ENCODE peak calls at places on chromosomes 13 and 19, in four cellular contexts. N is astrocyte of the spinal cord; T is AG09319; Z is CD4-positive, alpha-beta T cell. F is an unnamed sample.

GRCh38 chr19:32201661-32202060 is 143.7 kb upstream of the ZNF507 start:
- DNase-seq in Z (no peak), T (no peak), N (no peak), F (no peak)

GRCh38 chr13:35165205-35165604 is 223.1 kb downstream of the NBEA start:
- DNase-seq in Z (no peak), N (no peak), T (no peak), F (no peak)

GRCh38 chr13:46126552-46127171 is 21.8 kb upstream of the CPB2 start:
- DNase-seq in T (peak), N (peak), Z (peak), F (peak)

GRCh38 chr13:46543307-46543706 is 9.7 kb upstream of the LRCH1 start:
- DNase-seq in N (no peak), Z (no peak), T (no peak), F (peak)

GRCh38 chr13:95743192-95743591 is 66.3 kb downstream of the DNAJC3 start:
- DNase-seq in N (no peak), T (no peak), Z (no peak), F (no peak)

GRCh38 chr13:36328821-36329220 is 17.4 kb downstream of the SPART start:
- DNase-seq in T (no peak), N (no peak), Z (no peak), F (no peak)

GRCh38 chr19:46546194-46546896 is 50.7 kb upstream of the PNMA8B start:
- DNase-seq in Z (no peak), T (no peak), N (no peak), F (peak)

GRCh38 chr19:35908977-35909683 is 1.0 kb upstream of the TYROBP start:
- DNase-seq in Z (no peak), T (no peak), N (no peak), F (no peak)

GRCh38 chr13:77907653-77908341 is 10.8 kb downstream of the EDNRB start:
- DNase-seq in Z (no peak), N (no peak), T (no peak), F (no peak)

GRCh38 chr19:1847684-1848398 is 442 bp downstream of the REXO1 start:
- DNase-seq in T (no peak), N (peak), Z (no peak), F (peak)

GRCh38 chr13:111927181-111927540 is 139.8 kb upstream of the SOX1 start:
- DNase-seq in N (no peak), T (no peak), Z (no peak), F (no peak)

GRCh38 chr19:47240996-47241918 is 10.3 kb upstream of the BBC3 start:
- DNase-seq in Z (peak), N (peak), T (no peak), F (peak)

GRCh38 chr13:79646880-79647279 is 165.9 kb downstream of the NDFIP2 start:
- DNase-seq in N (no peak), T (no peak), Z (no peak), F (no peak)

GRCh38 chr13:112877976-112878955 is 90.7 kb upstream of the MCF2L start:
- DNase-seq in T (no peak), Z (no peak), N (no peak), F (peak)

GRCh38 chr19:51294211-51294976 is 17.1 kb upstream of the IGLON5 start:
- DNase-seq in T (no peak), N (no peak), Z (no peak), F (no peak)

GRCh38 chr13:28486144-28486543 is 8.8 kb downstream of the FLT1 start:
- DNase-seq in T (no peak), N (no peak), Z (no peak), F (no peak)

GRCh38 chr19:726993-727956 is 18.5 kb downstream of the PALM start:
- DNase-seq in Z (no peak), N (no peak), T (no peak), F (no peak)

GRCh38 chr13:101309014-101309619 is 107.2 kb downstream of the NALCN start:
- DNase-seq in Z (no peak), T (peak), N (peak), F (no peak)

GRCh38 chr19:2235396-2236284 is 489 bp downstream of the PLEKHJ1 start:
- DNase-seq in N (no peak), Z (no peak), T (no peak), F (peak)

GRCh38 chr19:24062222-24062621 is 24.8 kb upstream of the ZNF254 start:
- DNase-seq in Z (no peak), N (no peak), T (no peak), F (no peak)

GRCh38 chr13:43880930-43881329 is 1.2 kb downstream of the LACC1 start:
- DNase-seq in Z (no peak), T (no peak), N (no peak), F (no peak)

GRCh38 chr19:41194157-41194552 is 1.1 kb downstream of the CYP2S1 start:
- DNase-seq in T (no peak), Z (no peak), N (no peak), F (no peak)

GRCh38 chr19:18798384-18799352 is 7.6 kb upstream of the COMP start:
- DNase-seq in Z (no peak), N (no peak), T (no peak), F (no peak)

GRCh38 chr13:71115301-71115700 is 751.7 kb downstream of the DACH1 start:
- DNase-seq in N (peak), Z (no peak), T (no peak), F (no peak)

GRCh38 chr13:50323440-50324070 is 308.3 kb downstream of the KCNRG start:
- DNase-seq in Z (no peak), T (peak), N (peak), F (no peak)

GRCh38 chr19:43545981-43546380 is 13.0 kb downstream of the ZNF575 start:
- DNase-seq in T (no peak), N (no peak), Z (no peak), F (no peak)

DNA sequence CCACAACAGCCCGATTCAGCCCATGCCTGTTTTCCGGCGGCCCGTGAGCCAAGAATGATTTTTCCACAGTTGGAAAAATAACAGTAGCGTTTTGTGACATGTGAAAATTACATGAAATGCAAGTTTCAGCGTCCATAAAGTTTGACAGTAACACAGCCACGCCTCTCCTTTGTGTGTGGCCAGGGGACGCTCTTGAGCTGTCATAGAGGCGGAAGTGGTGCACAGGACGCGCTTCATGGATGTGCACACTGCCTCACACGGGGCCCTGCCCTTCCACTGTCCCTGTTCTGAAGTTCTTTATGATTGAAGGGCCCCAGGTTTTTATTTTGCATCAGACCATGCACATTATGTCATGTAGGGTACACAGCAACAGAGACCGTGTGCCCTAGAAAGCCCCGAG is 12.4 kb upstream of the ELAVL1 start:
- DNase-seq in Z (peak), T (no peak), N (no peak), F (no peak)
- TF ChIP-seq CTCF in Z (no peak), T (no peak), N (no peak), F (no peak)

DNA sequence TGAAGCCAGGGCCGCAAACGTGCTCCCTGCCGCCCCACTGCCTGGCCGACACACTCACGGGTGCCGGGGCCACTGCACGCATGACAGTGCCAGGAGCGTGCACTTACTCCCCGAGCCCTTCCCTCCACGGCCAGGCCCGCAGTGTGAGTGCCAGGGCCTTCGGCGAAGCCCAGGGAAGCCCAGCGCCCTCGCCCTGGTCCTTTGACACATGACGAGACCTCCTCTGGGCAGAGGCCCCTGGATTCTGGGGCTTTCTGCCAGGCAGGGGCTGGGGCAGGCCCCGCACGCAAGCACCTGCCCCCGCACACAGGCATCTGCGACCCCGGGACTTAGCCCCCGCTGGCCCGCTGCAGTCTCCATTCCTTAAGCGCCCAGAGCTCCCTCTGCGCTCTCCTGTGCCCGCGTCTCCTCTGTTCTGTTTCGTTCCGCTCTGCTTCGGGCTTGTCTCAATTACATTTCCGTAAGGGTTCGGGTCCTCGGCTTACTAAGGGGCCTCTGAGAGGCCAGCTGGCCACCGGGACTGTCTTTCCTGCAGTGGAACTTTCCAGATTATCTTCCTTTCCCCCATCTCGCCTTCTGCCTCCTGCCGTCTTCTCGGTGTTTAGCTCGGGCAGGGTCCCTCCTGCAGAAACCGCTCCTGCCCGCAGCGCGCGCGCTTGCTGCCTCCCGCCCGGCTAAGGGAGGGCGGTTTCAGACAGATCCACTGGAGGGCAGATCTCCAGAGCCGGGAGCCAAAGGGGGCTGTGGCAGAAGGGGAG is 98.8 kb downstream of the ING1 start:
- DNase-seq in Z (no peak), T (no peak), N (peak), F (no peak)
- TF ChIP-seq CTCF in Z (no peak), T (peak), N (peak), F (no peak)

DNA sequence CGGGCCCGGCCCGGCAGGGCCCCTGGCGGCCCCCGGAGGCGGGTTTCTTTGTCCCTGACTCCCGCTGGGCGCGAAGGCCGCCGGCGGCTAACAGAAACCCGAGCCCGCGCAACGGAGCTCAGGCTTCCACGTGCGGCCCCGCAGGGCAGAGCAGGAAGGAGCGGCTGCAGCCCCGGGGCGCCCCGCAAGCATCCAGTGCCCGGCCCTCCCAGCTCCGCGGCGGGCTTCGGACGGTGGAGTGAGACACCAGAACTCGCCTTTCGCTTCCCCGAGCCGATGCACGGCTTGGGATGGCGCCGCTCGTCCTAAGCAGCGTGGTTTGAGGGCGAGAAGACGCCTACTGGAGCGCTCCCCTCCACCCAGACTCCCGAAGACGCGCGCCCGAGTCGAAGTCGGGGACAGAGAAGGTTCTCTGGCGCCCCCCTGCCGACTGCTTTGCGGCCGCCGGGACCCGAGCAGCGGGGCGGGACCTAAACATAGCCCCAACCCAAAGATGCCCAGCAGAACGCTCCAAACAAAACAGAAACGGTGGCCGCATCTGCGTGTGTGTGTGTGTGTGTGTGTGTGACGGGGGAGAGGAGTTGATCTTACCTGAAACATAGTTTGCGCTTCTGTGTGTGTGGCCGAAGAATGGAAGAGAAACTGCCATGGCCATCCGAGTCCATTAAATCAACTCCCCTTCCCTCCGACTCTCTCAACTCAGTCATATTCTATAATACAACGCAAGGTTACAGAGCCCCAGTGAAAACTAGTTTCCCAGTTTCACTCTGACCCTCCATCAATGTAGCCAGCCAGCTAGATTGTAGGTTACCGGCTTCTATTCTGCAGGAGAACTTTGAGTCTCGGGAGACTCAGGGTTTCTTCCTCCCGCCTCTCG is 629 bp upstream of the FGF9 start:
- DNase-seq in Z (peak), N (peak), T (no peak), F (peak)
- TF ChIP-seq CTCF in Z (no peak), N (peak), T (peak), F (no peak)

DNA sequence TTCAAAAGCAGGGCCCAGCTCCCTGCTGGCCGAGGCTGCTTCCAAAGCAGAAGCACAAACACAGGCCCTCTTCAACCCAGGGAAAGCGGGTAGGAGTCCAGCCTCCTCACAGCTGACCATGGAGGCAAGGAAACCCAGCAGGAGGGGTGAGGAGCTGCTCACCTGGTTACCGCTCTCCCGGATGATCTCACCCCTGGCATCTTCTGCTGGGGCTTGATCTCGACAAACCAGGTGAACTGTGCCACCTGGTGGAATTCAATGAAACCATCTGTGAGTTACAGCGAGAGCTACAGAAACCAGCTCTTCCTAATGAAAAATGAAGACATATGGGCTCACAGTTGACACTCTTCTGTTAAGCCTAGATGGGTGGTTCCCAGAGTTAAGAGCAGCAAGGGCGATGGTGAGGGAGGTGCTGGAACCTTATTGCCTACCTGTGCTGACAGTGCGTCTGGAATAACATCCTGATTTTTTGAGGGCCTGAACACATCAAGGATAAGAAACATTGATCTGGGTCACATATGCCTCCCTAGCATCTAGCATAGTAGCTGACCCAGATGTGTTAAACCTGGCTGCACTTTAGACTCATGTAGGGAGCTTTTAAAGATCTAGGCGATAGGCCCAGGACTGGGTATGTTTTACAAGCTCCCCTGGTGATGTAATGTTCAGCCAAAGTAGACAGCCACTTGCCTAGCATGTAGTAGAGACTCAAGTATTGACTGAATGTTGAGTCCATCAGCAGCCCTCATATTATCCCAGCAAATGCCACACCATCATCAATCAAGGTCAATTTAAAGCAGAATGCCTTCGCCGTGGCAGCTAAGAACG is 6.1 kb downstream of the DHRS12 start:
- DNase-seq in T (no peak), Z (peak), N (peak), F (no peak)
- TF ChIP-seq CTCF in T (peak), Z (peak), N (peak), F (peak)

F was measured in glutamatergic neuron.